ENCODE peak calls at places on chromosome 18, in ten cellular contexts. J, E, L, C, A, X, B, W, Y and O are unnamed samples.

GRCh38 chr18:55320399-55321255 is 267.4 kb downstream of the TCF4 start:
- DNase-seq in E (no peak), X (peak; percentile 62), Y (no peak), L (no peak), C (peak; percentile 48), B (no peak), J (no peak), W (no peak), A (peak; percentile 68), O (no peak)

GRCh38 chr18:76955529-76956170 is 133.3 kb downstream of the ZNF236 start:
- DNase-seq in W (no peak), C (no peak), E (no peak), A (no peak), L (no peak), B (peak; percentile 91), X (no peak), Y (no peak), J (peak; percentile 70), O (no peak)

GRCh38 chr18:49499046-49499637 is 12.1 kb upstream of the C18orf32 start:
- DNase-seq in X (no peak), W (no peak), L (no peak), B (no peak), J (no peak), Y (no peak), C (no peak), E (no peak), A (no peak), O (no peak)

GRCh38 chr18:31244737-31245432 is 73.1 kb upstream of the DSG1 start:
- DNase-seq in X (peak; percentile 57), J (no peak), W (no peak), Y (no peak), L (no peak), C (no peak), A (no peak), E (no peak), B (no peak), O (no peak)

GRCh38 chr18:78813156-78813555 is 166.5 kb upstream of the SALL3 start:
- DNase-seq in B (peak; percentile 66), J (no peak), W (no peak), Y (no peak), E (no peak), L (no peak), C (no peak), X (no peak), A (no peak), O (no peak)

GRCh38 chr18:48547456-48548403 is 8.9 kb downstream of the CTIF start:
- DNase-seq in C (peak; percentile 90), E (no peak), J (no peak), W (peak; percentile 35), B (no peak), X (peak; percentile 91), A (peak; percentile 89), L (peak; percentile 73), Y (no peak), O (peak; percentile 34)

GRCh38 chr18:23719634-23720201 is 30.5 kb downstream of the LAMA3 start:
- DNase-seq in A (peak; percentile 97), B (no peak), Y (no peak), L (peak; percentile 96), X (peak; percentile 98), E (no peak), C (peak; percentile 98), J (no peak), W (no peak), O (no peak)

GRCh38 chr18:49723648-49724180 is 89.6 kb downstream of the ACAA2 start:
- DNase-seq in X (peak; percentile 87), E (no peak), W (no peak), L (peak; percentile 77), C (peak; percentile 51), J (peak; percentile 44), Y (no peak), B (peak; percentile 32), A (peak; percentile 90), O (no peak)

GRCh38 chr18:37396981-37397720 is 168.4 kb downstream of the CELF4 start:
- DNase-seq in C (peak; percentile 7), W (no peak), A (no peak), L (peak; percentile 71), J (no peak), E (no peak), Y (no peak), X (no peak), B (no peak), O (no peak)

GRCh38 chr18:22613788-22614187 is 196.1 kb upstream of the CTAGE1 start:
- DNase-seq in L (peak; percentile 46), Y (no peak), E (no peak), J (no peak), C (peak; percentile 44), B (no peak), A (no peak), X (peak; percentile 66), W (no peak), O (no peak)

GRCh38 chr18:34659579-34660517 is 50.2 kb upstream of the DTNA start:
- DNase-seq in E (no peak), J (peak; percentile 73), Y (peak; percentile 62), C (peak; percentile 97), B (no peak), X (peak; percentile 97), W (peak; percentile 82), A (peak; percentile 87), L (peak; percentile 98), O (peak; percentile 85)

GRCh38 chr18:79199691-79200374 is 130.6 kb downstream of the ATP9B start:
- DNase-seq in L (peak; percentile 30), Y (no peak), C (peak; percentile 35), W (no peak), E (peak; percentile 24), B (no peak), A (peak; percentile 30), J (no peak), X (peak; percentile 66), O (no peak)

GRCh38 chr18:9211955-9212354 is 75.4 kb downstream of the ANKRD12 start:
- DNase-seq in E (no peak), J (no peak), B (no peak), Y (no peak), W (no peak), X (no peak), L (no peak), A (no peak), C (no peak), O (no peak)
- H3K36me3 ChIP-seq in E (peaks cover 38% of the 10 kb centered on the region), J (peaks cover 51% of the 10 kb centered on the region), B (no peaks in the 10 kb centered on the region), Y (peaks cover 46% of the 10 kb centered on the region), W (no peaks in the 10 kb centered on the region), X (peaks cover 2% of the 10 kb centered on the region), L (peaks cover 31% of the 10 kb centered on the region), A (peaks cover 42% of the 10 kb centered on the region), C (peaks cover 20% of the 10 kb centered on the region), O (peaks cover 93% of the 10 kb centered on the region)

GRCh38 chr18:12463191-12463590 is 55.5 kb downstream of the PRELID3A start:
- DNase-seq in W (no peak), A (no peak), E (no peak), X (no peak), J (no peak), C (no peak), Y (no peak), L (peak; percentile 34), B (no peak), O (no peak)
- H3K36me3 ChIP-seq in W (no peaks in the 10 kb centered on the region), A (peaks cover 44% of the 10 kb centered on the region), E (no peaks in the 10 kb centered on the region), X (peaks cover 7% of the 10 kb centered on the region), J (no peaks in the 10 kb centered on the region), C (peaks cover 14% of the 10 kb centered on the region), Y (peaks cover 62% of the 10 kb centered on the region), L (peaks cover 7% of the 10 kb centered on the region), B (peaks cover 4% of the 10 kb centered on the region), O (no peaks in the 10 kb centered on the region)

GRCh38 chr18:13597068-13597467 is 129.3 kb downstream of the FAM210A start:
- DNase-seq in A (no peak), W (no peak), X (no peak), C (no peak), L (no peak), E (no peak), Y (no peak), J (no peak), B (no peak), O (no peak)
- H3K36me3 ChIP-seq in A (no peaks in the 10 kb centered on the region), W (no peaks in the 10 kb centered on the region), X (no peaks in the 10 kb centered on the region), C (no peaks in the 10 kb centered on the region), L (no peaks in the 10 kb centered on the region), E (no peaks in the 10 kb centered on the region), Y (no peaks in the 10 kb centered on the region), J (no peaks in the 10 kb centered on the region), B (no peaks in the 10 kb centered on the region), O (no peaks in the 10 kb centered on the region)

GRCh38 chr18:13032173-13032572 is 41.0 kb downstream of the CEP192 start:
- DNase-seq in E (no peak), Y (no peak), J (no peak), L (no peak), B (no peak), C (no peak), A (no peak), X (no peak), W (no peak), O (no peak)
- H3K36me3 ChIP-seq in E (peaks cover 30% of the 10 kb centered on the region), Y (peaks cover 76% of the 10 kb centered on the region), J (peaks cover 32% of the 10 kb centered on the region), L (peaks cover 12% of the 10 kb centered on the region), B (peaks cover 23% of the 10 kb centered on the region), C (peaks cover 7% of the 10 kb centered on the region), A (peaks cover 70% of the 10 kb centered on the region), X (peaks cover 2% of the 10 kb centered on the region), W (peaks cover 10% of the 10 kb centered on the region), O (peaks cover 11% of the 10 kb centered on the region)

GRCh38 chr18:12442946-12443345 is 35.2 kb downstream of the PRELID3A start:
- DNase-seq in B (no peak), C (peak; percentile 75), J (no peak), X (peak; percentile 16), E (no peak), L (peak; percentile 32), Y (no peak), A (no peak), W (no peak), O (no peak)

GRCh38 chr18:12438257-12438656 is 30.5 kb downstream of the PRELID3A start:
- DNase-seq in Y (no peak), B (no peak), A (no peak), L (no peak), W (no peak), C (no peak), E (no peak), J (no peak), X (no peak), O (no peak)

GRCh38 chr18:12441475-12442035 is 33.8 kb downstream of the PRELID3A start:
- DNase-seq in Y (no peak), W (no peak), L (no peak), X (no peak), J (no peak), C (no peak), E (no peak), A (no peak), B (no peak), O (no peak)

GRCh38 chr18:12449040-12449814 is 41.5 kb downstream of the PRELID3A start:
- DNase-seq in Y (no peak), A (no peak), J (no peak), L (no peak), C (no peak), B (no peak), E (no peak), W (no peak), X (no peak), O (no peak)

GRCh38 chr18:12443631-12444030 is 35.9 kb downstream of the PRELID3A start:
- DNase-seq in L (no peak), J (no peak), C (peak; percentile 14), E (no peak), W (no peak), A (no peak), B (no peak), X (no peak), Y (no peak), O (no peak)
- H3K36me3 ChIP-seq in L (no peaks in the 10 kb centered on the region), J (no peaks in the 10 kb centered on the region), C (peaks cover 15% of the 10 kb centered on the region), E (no peaks in the 10 kb centered on the region), W (no peaks in the 10 kb centered on the region), A (peaks cover 39% of the 10 kb centered on the region), B (peaks cover 9% of the 10 kb centered on the region), X (no peaks in the 10 kb centered on the region), Y (peaks cover 82% of the 10 kb centered on the region), O (peaks cover 30% of the 10 kb centered on the region)